ENCODE peak calls at places on chromosomes 5 and 9, in nine cellular contexts. M, H, E, Y, A, S, P, L and K are unnamed samples.

GRCh38 chr9:36423196-36423595 is 23.1 kb upstream of the RNF38 start:
- DNase-seq in M (no peak), H (no peak), E (peak; percentile 32), Y (no peak), A (no peak), S (no peak), P (no peak), L (no peak), K (no peak)

GRCh38 chr9:5635390-5635789 is 6.5 kb downstream of the RIC1 start:
- DNase-seq in M (no peak), H (no peak), E (no peak), Y (no peak), A (no peak), S (no peak), P (no peak), L (no peak), K (no peak)

GRCh38 chr5:139223481-139223880 is 25.3 kb upstream of the SIL1 start:
- DNase-seq in M (no peak), H (no peak), E (no peak), Y (no peak), A (no peak), S (no peak), P (no peak), L (no peak), K (no peak)

GRCh38 chr5:17365756-17366155 is 132.3 kb upstream of the TAF11L2 start:
- DNase-seq in M (no peak), H (no peak), E (no peak), Y (no peak), A (no peak), S (no peak), P (no peak), L (no peak), K (no peak)

GRCh38 chr5:96903300-96903699 is 27.0 kb downstream of the ERAP2 start:
- DNase-seq in M (no peak), H (no peak), E (no peak), Y (no peak), A (no peak), S (no peak), P (no peak), L (no peak), K (no peak)

GRCh38 chr9:127783644-127784043 is 2.2 kb upstream of the CDK9 start:
- DNase-seq in M (no peak), H (no peak), E (no peak), Y (no peak), A (no peak), S (no peak), P (no peak), L (no peak), K (no peak)

GRCh38 chr9:127863179-127863578 is 8.7 kb upstream of the ENG start:
- DNase-seq in M (no peak), H (no peak), E (no peak), Y (no peak), A (no peak), S (no peak), P (no peak), L (no peak), K (no peak)

GRCh38 chr9:121720992-121721350 is 69.5 kb downstream of the DAB2IP start:
- DNase-seq in M (no peak), H (no peak), E (no peak), Y (no peak), A (no peak), S (no peak), P (no peak), L (no peak), K (no peak)

GRCh38 chr5:55599148-55600050 is 64.6 kb upstream of the PLPP1 start:
- DNase-seq in M (no peak), H (no peak), E (no peak), Y (no peak), A (no peak), S (no peak), P (no peak), L (no peak), K (no peak)

GRCh38 chr9:133815781-133816180 is 77.6 kb upstream of the SARDH start:
- DNase-seq in M (no peak), H (no peak), E (no peak), Y (no peak), A (no peak), S (no peak), P (no peak), L (no peak), K (no peak)
- H3K27me3 ChIP-seq in M (no peaks in the 10 kb centered on the region), H (no peaks in the 10 kb centered on the region), E (no peaks in the 10 kb centered on the region), Y (no peaks in the 10 kb centered on the region), A (no peaks in the 10 kb centered on the region), S (no peaks in the 10 kb centered on the region), P (no peaks in the 10 kb centered on the region), L (no peaks in the 10 kb centered on the region), K (no peaks in the 10 kb centered on the region)

DNA sequence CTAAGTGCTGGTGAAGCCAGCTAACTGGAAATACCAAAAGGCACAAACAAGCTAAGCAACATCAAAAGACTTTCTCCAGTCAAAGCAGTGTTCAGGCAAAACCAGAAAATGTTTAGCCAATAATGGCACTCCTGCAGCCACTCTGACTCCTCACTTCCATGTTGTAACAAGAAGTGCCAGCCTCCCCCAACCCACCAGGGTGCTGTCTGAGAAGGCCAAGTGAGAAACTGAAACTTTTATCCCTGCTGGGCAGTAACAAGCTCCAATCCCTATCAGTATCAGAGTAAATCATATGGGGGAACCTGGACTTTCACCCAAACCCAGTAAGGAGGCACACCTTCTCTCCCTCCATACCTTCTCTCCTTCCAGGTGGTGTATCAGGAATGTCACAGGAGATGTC is 414.8 kb upstream of the NMUR2 start:
- DNase-seq in M (no peak), H (no peak), E (no peak), Y (no peak), A (no peak), S (no peak), P (no peak), L (no peak), K (no peak)
- TF ChIP-seq POLR2AphosphoS5 in M (no peak), H (no peak), E (no peak), Y (no peak), A (no peak), S (no peak), P (no peak), L (no peak), K (no peak)

GRCh38 chr9:91937727-91938126 is 12.3 kb downstream of the ROR2 start:
- DNase-seq in M (no peak), H (no peak), E (no peak), Y (no peak), A (peak; percentile 17), S (no peak), P (no peak), L (no peak), K (no peak)

GRCh38 chr9:91943447-91943846 is 6.6 kb downstream of the ROR2 start:
- DNase-seq in M (no peak), H (no peak), E (no peak), Y (no peak), A (no peak), S (no peak), P (no peak), L (no peak), K (no peak)

GRCh38 chr9:91937031-91937430 is 13.0 kb downstream of the ROR2 start:
- DNase-seq in M (no peak), H (no peak), E (no peak), Y (no peak), A (peak; percentile 14), S (no peak), P (no peak), L (no peak), K (no peak)

GRCh38 chr9:91943876-91944470 is 6.1 kb downstream of the ROR2 start:
- DNase-seq in M (no peak), H (no peak), E (no peak), Y (no peak), A (no peak), S (no peak), P (no peak), L (no peak), K (no peak)

DNA sequence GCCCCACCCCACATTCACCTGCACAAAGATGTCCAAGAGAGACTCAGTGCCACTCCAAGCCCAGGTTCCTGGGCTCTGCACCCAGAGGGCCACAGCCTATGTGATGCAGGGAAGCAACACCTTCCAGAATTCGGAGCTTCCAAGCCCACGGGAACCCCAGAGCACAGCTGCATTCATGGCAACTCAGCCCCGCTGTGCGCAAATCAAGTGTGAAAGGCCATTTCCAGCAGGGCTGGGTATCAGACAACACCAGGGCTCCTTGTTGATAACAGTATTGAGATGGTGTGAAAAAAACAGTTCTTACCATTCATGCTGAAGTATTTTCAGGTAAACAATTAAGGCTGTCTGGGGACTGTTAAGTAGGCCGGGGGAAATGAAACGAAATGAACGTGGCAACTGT is 10.1 kb downstream of the ROR2 start:
- DNase-seq in M (no peak), H (no peak), E (no peak), Y (no peak), A (peak; percentile 13), S (no peak), P (no peak), L (no peak), K (no peak)
- H3K27me3 ChIP-seq in M (no peaks in the 10 kb centered on the region), H (no peaks in the 10 kb centered on the region), E (peaks cover 1% of the 10 kb centered on the region), Y (no peaks in the 10 kb centered on the region), A (no peaks in the 10 kb centered on the region), S (no peaks in the 10 kb centered on the region), P (no peaks in the 10 kb centered on the region), L (no peaks in the 10 kb centered on the region), K (no peaks in the 10 kb centered on the region)

GRCh38 chr5:149410721-149411432 is 31.8 kb upstream of the IL17B start:
- DNase-seq in M (no peak), H (no peak), E (peak; percentile 30), Y (no peak), A (no peak), S (no peak), P (no peak), L (no peak), K (peak; percentile 84)

GRCh38 chr5:149413477-149414210 is 34.6 kb upstream of the IL17B start:
- DNase-seq in M (no peak), H (no peak), E (no peak), Y (no peak), A (no peak), S (no peak), P (no peak), L (no peak), K (peak; percentile 69)

GRCh38 chr5:149411738-149412519 is 32.8 kb upstream of the IL17B start:
- DNase-seq in M (no peak), H (no peak), E (no peak), Y (no peak), A (no peak), S (no peak), P (no peak), L (no peak), K (peak; percentile 66)

GRCh38 chr5:149414405-149415244 is 35.5 kb upstream of the IL17B start:
- DNase-seq in M (no peak), H (no peak), E (no peak), Y (no peak), A (no peak), S (no peak), P (no peak), L (no peak), K (peak; percentile 86)

DNA sequence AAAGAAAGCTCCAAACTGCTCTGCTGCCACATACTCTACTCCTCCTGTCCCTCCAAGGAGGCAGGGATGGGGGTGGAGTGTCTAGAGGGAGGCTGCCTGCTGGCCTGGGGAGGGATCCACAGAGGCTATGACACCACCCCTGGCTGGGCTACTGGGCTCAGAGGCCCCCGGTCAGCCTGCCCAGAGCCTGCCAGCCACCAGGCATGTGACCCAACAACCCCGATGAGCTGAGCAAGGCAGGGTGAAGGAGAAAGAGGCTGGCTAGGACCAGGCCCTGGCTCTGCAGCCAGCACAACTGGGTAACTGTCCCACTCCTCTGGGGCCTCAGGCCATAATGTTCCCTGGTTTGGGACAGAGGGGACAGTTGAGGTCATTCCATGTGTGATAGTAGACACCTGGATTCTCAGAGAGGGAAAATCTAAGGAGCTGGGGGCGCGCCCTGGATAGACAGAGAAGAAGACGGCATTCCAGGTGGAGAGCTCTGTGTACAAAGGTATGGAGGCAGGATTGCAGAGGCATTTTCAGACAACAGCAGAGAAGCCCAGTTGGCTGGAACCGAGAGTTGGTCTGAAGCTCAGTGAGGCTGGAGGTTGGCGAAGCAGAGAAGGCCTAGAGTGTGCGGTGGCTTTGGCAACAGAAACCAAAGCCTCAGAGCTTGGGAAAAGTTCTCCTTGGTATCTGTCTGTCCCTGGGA is 33.8 kb upstream of the IL17B start:
- DNase-seq in M (no peak), H (no peak), E (no peak), Y (no peak), A (no peak), S (no peak), P (no peak), L (no peak), K (peak; percentile 81)
- TF ChIP-seq POLR2AphosphoS5 in M (no peak), H (no peak), E (no peak), Y (peak; percentile 7), A (no peak), S (peak; percentile 11), P (no peak), L (no peak), K (peak; percentile 82)